ENCODE peak calls at places on chromosomes 3 and 15, in nine cellular contexts. One of them, this sample, is unnamed.

GRCh38 chr15:85618956-85619491 is 175.7 kb downstream of the KLHL25 start:
- DNase-seq in mammary epithelial cell: peak
- DNase-seq in hepatocyte: peak
- DNase-seq in brain microvascular endothelial cell: peak
- DNase-seq in neural progenitor cell: peak
- DNase-seq in CD8-positive, alpha-beta T cell: peak
- DNase-seq in lower lobe of right lung: no peak
- DNase-seq in pancreas: no peak
- DNase-seq in ascending aorta: peak
- DNase-seq in this sample: peak

GRCh38 chr3:139935866-139936817 is 1.2 kb downstream of the CLSTN2 start:
- DNase-seq in lower lobe of right lung: peak
- DNase-seq in pancreas: peak
- DNase-seq in CD8-positive, alpha-beta T cell: no peak
- DNase-seq in brain microvascular endothelial cell: peak
- DNase-seq in mammary epithelial cell: peak
- DNase-seq in ascending aorta: no peak
- DNase-seq in neural progenitor cell: peak
- DNase-seq in hepatocyte: peak
- DNase-seq in this sample: no peak

GRCh38 chr15:74302821-74303359 is 64.6 kb downstream of the CYP11A1 start:
- DNase-seq in ascending aorta: no peak
- DNase-seq in hepatocyte: peak
- DNase-seq in neural progenitor cell: peak
- DNase-seq in CD8-positive, alpha-beta T cell: no peak
- DNase-seq in lower lobe of right lung: no peak
- DNase-seq in mammary epithelial cell: peak
- DNase-seq in brain microvascular endothelial cell: no peak
- DNase-seq in pancreas: peak
- DNase-seq in this sample: no peak

GRCh38 chr15:20356444-20357138 is 185.0 kb downstream of the GOLGA6L6 start:
- DNase-seq in CD8-positive, alpha-beta T cell: peak
- DNase-seq in pancreas: peak
- DNase-seq in lower lobe of right lung: peak
- DNase-seq in mammary epithelial cell: no peak
- DNase-seq in neural progenitor cell: no peak
- DNase-seq in brain microvascular endothelial cell: no peak
- DNase-seq in ascending aorta: peak
- DNase-seq in hepatocyte: no peak
- DNase-seq in this sample: no peak

GRCh38 chr3:116000315-116000714 is 377.0 kb downstream of the GAP43 start:
- DNase-seq in pancreas: no peak
- DNase-seq in CD8-positive, alpha-beta T cell: no peak
- DNase-seq in lower lobe of right lung: no peak
- DNase-seq in ascending aorta: no peak
- DNase-seq in brain microvascular endothelial cell: peak
- DNase-seq in mammary epithelial cell: peak
- DNase-seq in neural progenitor cell: no peak
- DNase-seq in hepatocyte: peak
- DNase-seq in this sample: peak

GRCh38 chr3:180282386-180282785 is 245.6 kb upstream of the PEX5L start:
- DNase-seq in mammary epithelial cell: peak
- DNase-seq in lower lobe of right lung: no peak
- DNase-seq in pancreas: no peak
- DNase-seq in ascending aorta: no peak
- DNase-seq in CD8-positive, alpha-beta T cell: no peak
- DNase-seq in neural progenitor cell: no peak
- DNase-seq in hepatocyte: no peak
- DNase-seq in brain microvascular endothelial cell: no peak
- DNase-seq in this sample: no peak

GRCh38 chr3:12663311-12663935 is 494 bp downstream of the RAF1 start:
- DNase-seq in hepatocyte: peak
- DNase-seq in CD8-positive, alpha-beta T cell: peak
- DNase-seq in mammary epithelial cell: peak
- DNase-seq in neural progenitor cell: no peak
- DNase-seq in lower lobe of right lung: peak
- DNase-seq in pancreas: peak
- DNase-seq in ascending aorta: peak
- DNase-seq in brain microvascular endothelial cell: no peak
- DNase-seq in this sample: no peak

GRCh38 chr3:138854940-138855339 is 20.2 kb upstream of the PIK3CB start:
- DNase-seq in hepatocyte: no peak
- DNase-seq in neural progenitor cell: no peak
- DNase-seq in lower lobe of right lung: no peak
- DNase-seq in CD8-positive, alpha-beta T cell: no peak
- DNase-seq in pancreas: no peak
- DNase-seq in mammary epithelial cell: no peak
- DNase-seq in brain microvascular endothelial cell: no peak
- DNase-seq in ascending aorta: no peak
- DNase-seq in this sample: no peak

GRCh38 chr3:27095588-27096222 is 273.5 kb downstream of the NEK10 start:
- DNase-seq in mammary epithelial cell: peak
- DNase-seq in lower lobe of right lung: no peak
- DNase-seq in hepatocyte: no peak
- DNase-seq in pancreas: no peak
- DNase-seq in brain microvascular endothelial cell: no peak
- DNase-seq in neural progenitor cell: no peak
- DNase-seq in CD8-positive, alpha-beta T cell: no peak
- DNase-seq in ascending aorta: no peak
- DNase-seq in this sample: no peak

GRCh38 chr3:12501360-12502020 is 17.2 kb downstream of the TSEN2 start:
- DNase-seq in neural progenitor cell: no peak
- DNase-seq in ascending aorta: no peak
- DNase-seq in lower lobe of right lung: no peak
- DNase-seq in CD8-positive, alpha-beta T cell: no peak
- DNase-seq in pancreas: no peak
- DNase-seq in hepatocyte: no peak
- DNase-seq in brain microvascular endothelial cell: no peak
- DNase-seq in mammary epithelial cell: no peak
- DNase-seq in this sample: no peak

GRCh38 chr3:112327371-112327951 is 5.5 kb upstream of the CD200 start:
- DNase-seq in lower lobe of right lung: no peak
- DNase-seq in hepatocyte: peak
- DNase-seq in ascending aorta: no peak
- DNase-seq in neural progenitor cell: peak
- DNase-seq in mammary epithelial cell: peak
- DNase-seq in pancreas: no peak
- DNase-seq in brain microvascular endothelial cell: peak
- DNase-seq in CD8-positive, alpha-beta T cell: no peak
- DNase-seq in this sample: peak

GRCh38 chr15:75153084-75153483 is 48.6 kb upstream of the C15orf39 start:
- DNase-seq in CD8-positive, alpha-beta T cell: no peak
- DNase-seq in pancreas: no peak
- DNase-seq in mammary epithelial cell: no peak
- DNase-seq in hepatocyte: no peak
- DNase-seq in neural progenitor cell: no peak
- DNase-seq in ascending aorta: no peak
- DNase-seq in lower lobe of right lung: no peak
- DNase-seq in brain microvascular endothelial cell: peak
- DNase-seq in this sample: no peak

GRCh38 chr3:131082246-131082645 is 55.6 kb downstream of the NEK11 start:
- DNase-seq in CD8-positive, alpha-beta T cell: no peak
- DNase-seq in neural progenitor cell: no peak
- DNase-seq in ascending aorta: no peak
- DNase-seq in mammary epithelial cell: no peak
- DNase-seq in lower lobe of right lung: no peak
- DNase-seq in brain microvascular endothelial cell: no peak
- DNase-seq in pancreas: no peak
- DNase-seq in hepatocyte: no peak
- DNase-seq in this sample: no peak

GRCh38 chr15:65008989-65009388 is 19.3 kb upstream of the SPG21 start:
- DNase-seq in CD8-positive, alpha-beta T cell: no peak
- DNase-seq in pancreas: no peak
- DNase-seq in hepatocyte: no peak
- DNase-seq in ascending aorta: no peak
- DNase-seq in brain microvascular endothelial cell: no peak
- DNase-seq in lower lobe of right lung: no peak
- DNase-seq in mammary epithelial cell: peak
- DNase-seq in neural progenitor cell: no peak
- DNase-seq in this sample: no peak
- TF ChIP-seq CTCF in CD8-positive, alpha-beta T cell: no peak
- TF ChIP-seq CTCF in pancreas: no peak
- TF ChIP-seq CTCF in hepatocyte: peak
- TF ChIP-seq CTCF in ascending aorta: no peak
- TF ChIP-seq CTCF in brain microvascular endothelial cell: no peak
- TF ChIP-seq CTCF in lower lobe of right lung: no peak
- TF ChIP-seq CTCF in mammary epithelial cell: no peak
- TF ChIP-seq CTCF in neural progenitor cell: peak
- TF ChIP-seq CTCF in this sample: peak

DNA sequence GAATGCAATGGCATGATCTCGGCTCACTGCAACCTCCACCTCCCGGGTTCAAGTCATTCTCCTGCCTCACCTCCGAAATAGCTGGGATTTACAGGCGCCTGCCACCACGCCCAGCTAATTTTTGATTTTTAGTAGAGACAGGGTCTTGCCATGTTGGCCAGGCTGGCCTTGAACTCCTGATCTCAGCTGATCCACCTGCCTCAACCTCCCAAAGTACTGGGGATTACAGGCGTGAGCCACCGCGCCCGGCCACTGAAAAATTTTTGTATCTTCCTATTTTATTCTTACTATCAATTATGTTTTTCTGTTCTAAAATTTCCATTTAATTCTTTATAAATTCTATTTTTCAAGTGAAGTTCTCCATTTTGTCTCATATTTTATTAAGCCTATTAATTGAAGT is 730.4 kb downstream of the EDEM1 start:
- DNase-seq in mammary epithelial cell: no peak
- DNase-seq in brain microvascular endothelial cell: no peak
- DNase-seq in hepatocyte: no peak
- DNase-seq in lower lobe of right lung: no peak
- DNase-seq in ascending aorta: no peak
- DNase-seq in neural progenitor cell: no peak
- DNase-seq in pancreas: no peak
- DNase-seq in CD8-positive, alpha-beta T cell: no peak
- DNase-seq in this sample: no peak
- H3K4me3 ChIP-seq in mammary epithelial cell: no peak
- H3K4me3 ChIP-seq in brain microvascular endothelial cell: no peak
- H3K4me3 ChIP-seq in hepatocyte: no peak
- H3K4me3 ChIP-seq in lower lobe of right lung: no peak
- H3K4me3 ChIP-seq in ascending aorta: no peak
- H3K4me3 ChIP-seq in neural progenitor cell: no peak
- H3K4me3 ChIP-seq in pancreas: no peak
- H3K4me3 ChIP-seq in CD8-positive, alpha-beta T cell: no peak
- H3K4me3 ChIP-seq in this sample: no peak

DNA sequence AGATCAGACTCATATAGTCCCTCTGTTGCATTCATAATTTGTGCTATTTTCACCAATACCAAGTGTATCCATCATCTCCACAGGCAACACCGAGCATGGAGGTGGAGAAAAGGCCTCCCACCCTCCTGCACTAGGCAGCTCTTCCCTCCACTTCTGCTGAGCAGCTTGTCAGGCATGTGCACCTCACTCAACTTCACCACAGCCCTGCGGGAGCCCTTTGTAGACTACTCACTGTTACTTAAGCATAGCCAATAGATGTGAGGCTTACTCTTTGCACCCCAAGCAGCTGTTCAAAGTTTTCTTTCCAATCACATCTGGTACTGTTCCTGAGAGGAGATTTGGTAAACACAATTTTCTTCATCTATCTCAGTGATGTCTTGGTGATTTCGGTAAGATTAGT is 16.9 kb upstream of the GUCA1C start:
- DNase-seq in neural progenitor cell: peak
- DNase-seq in mammary epithelial cell: no peak
- DNase-seq in hepatocyte: no peak
- DNase-seq in lower lobe of right lung: no peak
- DNase-seq in brain microvascular endothelial cell: no peak
- DNase-seq in pancreas: no peak
- DNase-seq in CD8-positive, alpha-beta T cell: no peak
- DNase-seq in ascending aorta: no peak
- DNase-seq in this sample: no peak
- TF ChIP-seq CTCF in neural progenitor cell: no peak
- TF ChIP-seq CTCF in mammary epithelial cell: no peak
- TF ChIP-seq CTCF in hepatocyte: no peak
- TF ChIP-seq CTCF in lower lobe of right lung: no peak
- TF ChIP-seq CTCF in brain microvascular endothelial cell: no peak
- TF ChIP-seq CTCF in pancreas: no peak
- TF ChIP-seq CTCF in CD8-positive, alpha-beta T cell: no peak
- TF ChIP-seq CTCF in ascending aorta: no peak
- TF ChIP-seq CTCF in this sample: no peak

DNA sequence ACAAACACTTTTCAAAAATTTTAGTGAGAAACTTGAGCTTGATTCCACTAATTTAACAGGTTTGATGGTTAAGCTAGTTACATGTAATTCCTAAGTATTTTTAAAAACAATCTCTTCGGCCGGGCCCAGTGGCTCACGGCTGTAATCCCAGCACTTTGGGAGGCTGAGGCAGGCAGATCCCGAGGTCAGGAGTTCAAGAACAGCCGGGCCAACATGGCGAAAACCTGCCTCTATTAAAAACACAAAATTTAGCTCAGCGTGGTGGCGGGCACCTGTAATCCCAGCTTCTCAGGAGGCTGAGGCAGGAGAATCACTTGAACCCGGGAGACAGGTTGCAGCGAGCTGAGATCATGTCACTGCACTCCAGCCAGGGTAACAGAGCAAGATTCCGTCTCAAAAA is 25.3 kb downstream of the TRA2B start:
- DNase-seq in hepatocyte: no peak
- DNase-seq in mammary epithelial cell: no peak
- DNase-seq in CD8-positive, alpha-beta T cell: no peak
- DNase-seq in neural progenitor cell: no peak
- DNase-seq in brain microvascular endothelial cell: no peak
- DNase-seq in ascending aorta: no peak
- DNase-seq in lower lobe of right lung: no peak
- DNase-seq in pancreas: no peak
- DNase-seq in this sample: no peak
- H3K4me3 ChIP-seq in hepatocyte: no peak
- H3K4me3 ChIP-seq in mammary epithelial cell: no peak
- H3K4me3 ChIP-seq in CD8-positive, alpha-beta T cell: no peak
- H3K4me3 ChIP-seq in neural progenitor cell: no peak
- H3K4me3 ChIP-seq in brain microvascular endothelial cell: no peak
- H3K4me3 ChIP-seq in ascending aorta: no peak
- H3K4me3 ChIP-seq in lower lobe of right lung: no peak
- H3K4me3 ChIP-seq in pancreas: no peak
- H3K4me3 ChIP-seq in this sample: no peak

GRCh38 chr15:66018178-66018797 is 149.0 kb downstream of the RAB11A start:
- DNase-seq in hepatocyte: no peak
- DNase-seq in pancreas: no peak
- DNase-seq in ascending aorta: no peak
- DNase-seq in brain microvascular endothelial cell: no peak
- DNase-seq in mammary epithelial cell: no peak
- DNase-seq in lower lobe of right lung: no peak
- DNase-seq in CD8-positive, alpha-beta T cell: no peak
- DNase-seq in neural progenitor cell: no peak
- DNase-seq in this sample: no peak

GRCh38 chr15:66021801-66022525 is 152.7 kb downstream of the RAB11A start:
- DNase-seq in hepatocyte: no peak
- DNase-seq in lower lobe of right lung: no peak
- DNase-seq in neural progenitor cell: no peak
- DNase-seq in brain microvascular endothelial cell: no peak
- DNase-seq in ascending aorta: no peak
- DNase-seq in CD8-positive, alpha-beta T cell: no peak
- DNase-seq in mammary epithelial cell: no peak
- DNase-seq in pancreas: no peak
- DNase-seq in this sample: no peak

GRCh38 chr15:66017009-66017408 is 147.7 kb downstream of the RAB11A start:
- DNase-seq in brain microvascular endothelial cell: no peak
- DNase-seq in neural progenitor cell: no peak
- DNase-seq in pancreas: no peak
- DNase-seq in CD8-positive, alpha-beta T cell: no peak
- DNase-seq in ascending aorta: no peak
- DNase-seq in mammary epithelial cell: no peak
- DNase-seq in hepatocyte: no peak
- DNase-seq in lower lobe of right lung: no peak
- DNase-seq in this sample: no peak

GRCh38 chr15:66019826-66020398 is 150.6 kb downstream of the RAB11A start:
- DNase-seq in pancreas: no peak
- DNase-seq in CD8-positive, alpha-beta T cell: no peak
- DNase-seq in ascending aorta: no peak
- DNase-seq in mammary epithelial cell: no peak
- DNase-seq in lower lobe of right lung: no peak
- DNase-seq in neural progenitor cell: no peak
- DNase-seq in hepatocyte: no peak
- DNase-seq in brain microvascular endothelial cell: no peak
- DNase-seq in this sample: no peak

GRCh38 chr15:66019377-66019776 is 150.1 kb downstream of the RAB11A start:
- DNase-seq in CD8-positive, alpha-beta T cell: no peak
- DNase-seq in mammary epithelial cell: no peak
- DNase-seq in neural progenitor cell: peak
- DNase-seq in hepatocyte: no peak
- DNase-seq in lower lobe of right lung: no peak
- DNase-seq in pancreas: no peak
- DNase-seq in ascending aorta: no peak
- DNase-seq in brain microvascular endothelial cell: no peak
- DNase-seq in this sample: no peak
- TF ChIP-seq CTCF in CD8-positive, alpha-beta T cell: no peak
- TF ChIP-seq CTCF in mammary epithelial cell: no peak
- TF ChIP-seq CTCF in neural progenitor cell: no peak
- TF ChIP-seq CTCF in hepatocyte: no peak
- TF ChIP-seq CTCF in lower lobe of right lung: no peak
- TF ChIP-seq CTCF in pancreas: no peak
- TF ChIP-seq CTCF in ascending aorta: no peak
- TF ChIP-seq CTCF in brain microvascular endothelial cell: no peak
- TF ChIP-seq CTCF in this sample: no peak